ENCODE peak calls at places on chromosomes 3 and 15, in five cellular contexts. I is psoas muscle; H is activated T-helper 1 cell treated with anti-CD3 and anti-CD28 coated beads, Interleukin-2, amount 50 U/mL, for 16 hours; W is A549; A is transverse colon. B is an unnamed sample.

GRCh38 chr3:145183261-145183660 is 977.7 kb downstream of the PLOD2 start:
- DNase-seq in I (no peak), W (no peak), H (no peak), A (no peak), B (no peak)

GRCh38 chr15:60681353-60681752 is 202.4 kb upstream of the ICE2 start:
- DNase-seq in I (no peak), H (no peak), W (no peak), A (no peak), B (no peak)

GRCh38 chr3:106255870-106256248 is 387.0 kb upstream of the CBLB start:
- DNase-seq in H (no peak), A (peak; percentile 17), I (no peak), W (no peak), B (no peak)

GRCh38 chr3:117171124-117171523 is 461.5 kb downstream of the TUSC7 start:
- DNase-seq in I (no peak), A (no peak), H (no peak), W (no peak), B (no peak)

GRCh38 chr3:117217355-117217754 is 507.8 kb downstream of the TUSC7 start:
- DNase-seq in W (no peak), H (no peak), A (no peak), I (no peak), B (no peak)

GRCh38 chr3:47376393-47376792 is 4.4 kb upstream of the PTPN23 start:
- DNase-seq in A (no peak), W (no peak), I (no peak), H (no peak), B (no peak)

GRCh38 chr3:171059978-171060377 is 33.5 kb upstream of the SLC2A2 start:
- DNase-seq in H (no peak), I (no peak), W (no peak), A (no peak), B (no peak)

GRCh38 chr3:78589242-78589641 is 1178.6 kb downstream of the ROBO1 start:
- DNase-seq in A (no peak), W (no peak), I (no peak), H (no peak), B (no peak)

GRCh38 chr15:28979208-28979891 is 93.6 kb downstream of the APBA2 start:
- DNase-seq in A (no peak), W (no peak), I (no peak), H (no peak), B (no peak)

GRCh38 chr15:96327155-96327741 is 3.3 kb upstream of the NR2F2 start:
- DNase-seq in I (no peak), A (no peak), W (peak; percentile 90), H (no peak), B (peak; percentile 51)

GRCh38 chr3:15331606-15332404 is 581 bp downstream of the SH3BP5 start:
- DNase-seq in I (peak; percentile 65), H (peak; percentile 21), W (no peak), A (peak; percentile 46), B (no peak)

GRCh38 chr3:150610785-150611184 is 7.7 kb downstream of the SELENOT start:
- DNase-seq in W (no peak), I (no peak), H (no peak), A (no peak), B (no peak)

GRCh38 chr3:138938877-138939562 is 7.9 kb downstream of the FOXL2 start:
- DNase-seq in A (no peak), W (no peak), H (no peak), I (no peak), B (no peak)

GRCh38 chr3:61627768-61628185 is 66.4 kb downstream of the PTPRG start:
- DNase-seq in I (no peak), H (no peak), A (peak; percentile 21), W (peak; percentile 68), B (peak; percentile 36)

GRCh38 chr3:128547368-128547987 is 54.5 kb upstream of the GATA2 start:
- DNase-seq in A (no peak), I (no peak), W (no peak), H (no peak), B (no peak)

GRCh38 chr3:86967062-86967461 is 23.9 kb downstream of the VGLL3 start:
- DNase-seq in I (no peak), H (no peak), A (no peak), W (no peak), B (no peak)

GRCh38 chr15:88505721-88506120 is 38.2 kb downstream of the MRPS11 start:
- DNase-seq in H (no peak), A (no peak), I (no peak), W (no peak), B (no peak)

GRCh38 chr15:55250951-55251350 is 38.7 kb downstream of the RAB27A start:
- DNase-seq in W (no peak), A (no peak), H (no peak), I (no peak), B (no peak)

GRCh38 chr15:56286213-56286612 is 42.5 kb upstream of the RFX7 start:
- DNase-seq in H (no peak), A (peak; percentile 12), I (no peak), W (peak; percentile 8), B (no peak)

GRCh38 chr3:44114142-44114541 is 127.5 kb upstream of the TOPAZ1 start:
- DNase-seq in W (peak; percentile 29), H (peak; percentile 3), I (peak; percentile 54), A (peak; percentile 65), B (peak; percentile 41)

GRCh38 chr3:80190051-80190450 is 422.3 kb upstream of the ROBO1 start:
- DNase-seq in A (no peak), W (peak; percentile 43), H (no peak), I (no peak), B (no peak)

GRCh38 chr3:48528754-48529153 is 24.8 kb upstream of the SHISA5 start:
- DNase-seq in I (no peak), A (no peak), H (no peak), W (no peak), B (no peak)

GRCh38 chr15:89566141-89566540 is 9.1 kb upstream of the TICRR start:
- DNase-seq in H (no peak), W (peak; percentile 27), I (no peak), A (no peak), B (no peak)

GRCh38 chr15:98826658-98827057 is 178.3 kb downstream of the IGF1R start:
- DNase-seq in A (no peak), H (no peak), W (no peak), I (no peak), B (no peak)

GRCh38 chr3:58613236-58614132 is 36.3 kb upstream of the FAM107A start:
- DNase-seq in H (no peak), A (no peak), W (no peak), I (no peak), B (no peak)

GRCh38 chr3:59783468-59783988 is 733.7 kb upstream of the CFAP20DC start:
- DNase-seq in H (no peak), A (no peak), W (no peak), I (no peak), B (no peak)

GRCh38 chr3:60085649-60086048 is 1035.8 kb upstream of the CFAP20DC start:
- DNase-seq in I (no peak), W (no peak), H (no peak), A (no peak), B (no peak)

GRCh38 chr3:86984271-86984670 is 6.7 kb downstream of the VGLL3 start:
- DNase-seq in W (no peak), I (no peak), H (no peak), A (no peak), B (no peak)

GRCh38 chr3:156483002-156483401 is 71.9 kb downstream of the SSR3 start:
- DNase-seq in H (no peak), W (no peak), I (no peak), A (no peak), B (no peak)

GRCh38 chr3:52774066-52774713 is 3.2 kb upstream of the ITIH1 start:
- DNase-seq in W (no peak), A (peak; percentile 2), H (no peak), I (peak; percentile 30), B (no peak)

GRCh38 chr3:71288269-71288930 is 295.1 kb downstream of the FOXP1 start:
- DNase-seq in W (no peak), A (no peak), I (no peak), H (no peak), B (no peak)

GRCh38 chr3:70554170-70554569 is 241.7 kb upstream of the MDFIC2 start:
- DNase-seq in H (no peak), I (no peak), W (no peak), A (no peak), B (no peak)

GRCh38 chr3:150015906-150016305 is 45.2 kb upstream of the PFN2 start:
- DNase-seq in H (no peak), A (no peak), W (no peak), I (no peak), B (no peak)

GRCh38 chr15:32936283-32936918 is 218.6 kb downstream of the GREM1 start:
- DNase-seq in I (no peak), A (no peak), W (peak; percentile 52), H (no peak), B (no peak)

GRCh38 chr3:4416961-4417360 is 50.1 kb downstream of the SUMF1 start:
- DNase-seq in H (no peak), A (no peak), W (peak; percentile 63), I (peak; percentile 86), B (no peak)

GRCh38 chr3:42097166-42097946 is 6.2 kb downstream of the TRAK1 start:
- DNase-seq in I (no peak), H (no peak), W (no peak), A (no peak), B (no peak)

GRCh38 chr3:18443670-18444596 is 18.8 kb upstream of the SATB1 start:
- DNase-seq in H (peak; percentile 18), W (no peak), I (peak; percentile 50), A (peak; percentile 31), B (peak; percentile 43)

GRCh38 chr3:69364354-69364753 is 21.5 kb downstream of the FRMD4B start:
- DNase-seq in W (no peak), A (no peak), H (no peak), I (no peak), B (no peak)

GRCh38 chr3:66885326-66886000 is 112.6 kb upstream of the KBTBD8 start:
- DNase-seq in W (peak; percentile 43), I (no peak), H (no peak), A (no peak), B (no peak)